ENCODE peak calls at places on chromosomes 16 and 17, in five cellular contexts. L is psoas muscle, U is IMR-90, M is PC-3, K is colonic mucosa. N is an unnamed sample.

GRCh38 chr17:39077874-39078273 is 73.6 kb downstream of the PLXDC1 start:
- DNase-seq in M (no peak), U (no peak), L (no peak), K (no peak), N (no peak)

GRCh38 chr16:51407921-51408320 is 256.9 kb upstream of the SALL1 start:
- DNase-seq in K (no peak), M (no peak), L (no peak), U (no peak), N (no peak)

GRCh38 chr17:57902800-57903759 is 52.1 kb downstream of the CUEDC1 start:
- DNase-seq in K (peak), U (peak), M (peak), L (peak), N (peak)

GRCh38 chr16:11249233-11250061 is 6.6 kb downstream of the SOCS1 start:
- DNase-seq in L (no peak), U (peak), M (no peak), K (no peak), N (no peak)

GRCh38 chr17:66436643-66437042 is 134.2 kb downstream of the PRKCA start:
- DNase-seq in K (no peak), L (no peak), U (no peak), M (no peak), N (no peak)

GRCh38 chr16:4935231-4935855 is 1.6 kb downstream of the PPL start:
- DNase-seq in L (peak), M (no peak), U (no peak), K (peak), N (peak)

GRCh38 chr16:82094942-82095540 is 60.0 kb downstream of the HSD17B2 start:
- DNase-seq in L (no peak), U (no peak), M (no peak), K (no peak), N (no peak)

GRCh38 chr16:30398660-30399434 is 3.6 kb downstream of the ZNF48 start:
- DNase-seq in U (no peak), L (no peak), M (no peak), K (no peak), N (no peak)

GRCh38 chr17:57080708-57081107 is 4.3 kb upstream of the AKAP1 start:
- DNase-seq in L (no peak), K (no peak), U (peak), M (peak), N (no peak)

GRCh38 chr16:46801428-46802049 is 29.4 kb downstream of the C16orf87 start:
- DNase-seq in U (peak), M (peak), L (no peak), K (no peak), N (no peak)

GRCh38 chr17:34313164-34313563 is 6.1 kb upstream of the CCL8 start:
- DNase-seq in M (no peak), K (no peak), L (no peak), U (peak), N (peak)

GRCh38 chr16:85838381-85838780 is 38.9 kb downstream of the COX4I1 start:
- DNase-seq in K (no peak), L (no peak), M (no peak), U (no peak), N (no peak)

GRCh38 chr17:76027159-76027839 is at the start of gene EVPL:
- DNase-seq in M (peak), U (no peak), L (no peak), K (peak), N (no peak)

GRCh38 chr16:2086136-2086742 is 38.5 kb downstream of the TSC2 start:
- DNase-seq in M (no peak), U (no peak), K (no peak), L (no peak), N (no peak)

GRCh38 chr16:56910654-56911539 is 21.0 kb upstream of the HERPUD1 start:
- DNase-seq in L (no peak), K (no peak), M (peak), U (peak), N (peak)

GRCh38 chr17:61594294-61594825 is 3.3 kb upstream of the NACA2 start:
- DNase-seq in U (no peak), M (peak), K (no peak), L (no peak), N (no peak)

GRCh38 chr16:84193480-84193879 is 2.5 kb downstream of the ADAD2 start:
- DNase-seq in K (no peak), L (no peak), U (no peak), M (no peak), N (no peak)

GRCh38 chr17:66331038-66331816 is 28.8 kb downstream of the PRKCA start:
- DNase-seq in K (no peak), M (no peak), U (no peak), L (no peak), N (no peak)

GRCh38 chr16:54287018-54287757 is 601 bp upstream of the IRX3 start:
- DNase-seq in U (no peak), M (no peak), K (no peak), L (no peak), N (no peak)

GRCh38 chr17:6460531-6461161 is 16.4 kb downstream of the PIMREG start:
- DNase-seq in M (no peak), U (no peak), L (no peak), K (no peak), N (no peak)

GRCh38 chr16:75203667-75204409 is 3.1 kb downstream of the CTRB2 start:
- DNase-seq in K (no peak), U (no peak), L (peak), M (no peak), N (no peak)

GRCh38 chr17:54899721-54900456 is 763 bp upstream of the TOM1L1 start:
- DNase-seq in L (no peak), K (peak), U (peak), M (no peak), N (no peak)

GRCh38 chr16:30084096-30084815 is 7.5 kb downstream of the TBX6 start:
- DNase-seq in L (no peak), M (no peak), U (no peak), K (no peak), N (no peak)

GRCh38 chr16:15639061-15639568 is 3.8 kb downstream of the MARF1 start:
- DNase-seq in L (no peak), K (no peak), M (no peak), U (no peak), N (no peak)

GRCh38 chr16:55510185-55510805 is 1.4 kb downstream of the LPCAT2 start:
- DNase-seq in K (no peak), M (no peak), U (no peak), L (no peak), N (no peak)

GRCh38 chr16:48547530-48547929 is 62.5 kb downstream of the N4BP1 start:
- DNase-seq in M (no peak), K (no peak), U (no peak), L (no peak), N (no peak)

GRCh38 chr17:65457635-65458257 is 103.7 kb downstream of the AXIN2 start:
- DNase-seq in L (no peak), M (no peak), U (no peak), K (peak), N (no peak)

GRCh38 chr16:88103011-88103410 is 151.8 kb downstream of the BANP start:
- DNase-seq in M (no peak), U (no peak), L (no peak), K (no peak), N (no peak)

GRCh38 chr16:27421961-27422740 is 20.2 kb downstream of the IL21R start:
- DNase-seq in M (no peak), U (no peak), L (no peak), K (no peak), N (no peak)

GRCh38 chr16:67928561-67929364 is 2.9 kb downstream of the CTRL start:
- DNase-seq in U (peak), L (peak), M (peak), K (peak), N (no peak)

GRCh38 chr17:56690441-56691291 is 97.2 kb downstream of the NOG start:
- DNase-seq in U (no peak), L (no peak), K (no peak), M (no peak), N (no peak)

GRCh38 chr17:12618557-12618956 is 47.1 kb upstream of the MYOCD start:
- DNase-seq in K (no peak), M (no peak), L (no peak), U (peak), N (no peak)

GRCh38 chr16:30974348-30974747 is 10.7 kb upstream of the HSD3B7 start:
- DNase-seq in K (no peak), U (no peak), M (no peak), L (no peak), N (no peak)

GRCh38 chr17:28807925-28808641 is 34.5 kb downstream of the FAM222B start:
- DNase-seq in M (peak), U (peak), K (no peak), L (no peak), N (peak)

GRCh38 chr17:67646472-67646871 is 71.3 kb upstream of the NOL11 start:
- DNase-seq in K (no peak), L (no peak), M (no peak), U (no peak), N (no peak)
- TF ChIP-seq CTCF in K (no peak), L (no peak), M (no peak), U (no peak), N (no peak)

DNA sequence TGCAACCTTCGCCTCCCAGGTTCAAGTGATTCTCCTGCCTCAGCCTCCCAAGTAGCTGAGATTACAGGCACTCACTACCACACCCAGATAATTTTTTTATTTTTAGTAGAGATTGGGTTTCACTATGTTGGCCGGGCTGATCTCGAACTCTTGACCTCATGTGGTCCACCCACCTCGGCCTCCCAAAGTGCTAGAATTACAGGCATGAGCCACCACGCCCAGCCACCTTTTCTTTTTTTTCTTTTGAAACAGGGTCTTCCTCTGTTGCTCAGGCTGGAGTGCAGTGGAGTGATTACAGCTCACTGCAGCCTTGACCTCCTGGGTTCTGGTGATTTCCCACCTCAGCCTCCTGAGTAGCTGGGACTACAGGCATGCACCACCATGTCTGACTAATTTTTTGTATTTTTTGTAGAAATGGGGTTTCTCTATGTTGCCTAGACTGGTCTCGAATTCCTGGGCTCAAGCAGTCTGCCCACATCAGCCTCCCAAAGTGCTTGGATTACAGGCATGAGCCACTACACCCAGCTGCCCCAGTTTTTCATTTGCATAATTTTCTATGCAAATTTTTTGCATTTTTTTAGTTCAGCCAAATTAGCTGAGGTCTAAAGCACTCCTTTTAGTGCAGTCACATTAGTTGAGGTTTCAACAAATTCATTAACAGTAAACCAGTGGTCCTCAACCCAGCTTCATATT is 11.3 kb downstream of the WWP2 start:
- DNase-seq in L (no peak), K (no peak), M (no peak), U (no peak), N (no peak)
- H3K4me3 ChIP-seq in L (no peak), K (no peak), M (no peak), U (no peak), N (no peak)

DNA sequence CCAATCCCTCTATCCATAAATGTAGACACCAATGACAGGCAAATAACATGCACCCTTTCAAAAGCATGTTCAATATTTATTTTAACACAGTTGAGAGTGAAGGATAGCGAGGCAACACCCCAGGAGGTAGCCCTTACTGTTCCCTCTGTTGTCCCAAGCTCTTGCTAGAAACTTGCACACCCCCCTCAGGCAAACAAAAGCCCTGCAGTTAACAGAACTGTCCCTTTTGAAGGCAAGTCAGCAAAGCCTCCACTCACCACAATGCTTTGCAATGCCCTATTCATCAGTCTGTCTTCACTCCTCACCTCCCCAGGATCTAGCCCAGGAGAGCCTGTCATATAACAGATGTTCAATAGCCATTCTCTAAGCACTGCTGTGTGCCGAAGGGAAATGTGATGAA is 3.5 kb upstream of the CNEP1R1 start:
- DNase-seq in K (no peak), U (no peak), L (no peak), M (no peak), N (no peak)
- TF ChIP-seq CTCF in K (no peak), U (no peak), L (no peak), M (no peak), N (peak)

GRCh38 chr17:17710355-17710727 is 29.1 kb downstream of the RAI1 start:
- DNase-seq in L (no peak), K (no peak), U (no peak), M (no peak), N (no peak)

GRCh38 chr17:17710728-17711541 is 29.7 kb downstream of the RAI1 start:
- DNase-seq in L (no peak), K (peak), U (peak), M (peak), N (peak)

GRCh38 chr17:17708301-17708700 is 27.0 kb downstream of the RAI1 start:
- DNase-seq in L (no peak), U (no peak), M (no peak), K (no peak), N (no peak)

GRCh38 chr17:17709815-17710321 is 28.6 kb downstream of the RAI1 start:
- DNase-seq in M (no peak), U (no peak), K (no peak), L (no peak), N (no peak)

DNA sequence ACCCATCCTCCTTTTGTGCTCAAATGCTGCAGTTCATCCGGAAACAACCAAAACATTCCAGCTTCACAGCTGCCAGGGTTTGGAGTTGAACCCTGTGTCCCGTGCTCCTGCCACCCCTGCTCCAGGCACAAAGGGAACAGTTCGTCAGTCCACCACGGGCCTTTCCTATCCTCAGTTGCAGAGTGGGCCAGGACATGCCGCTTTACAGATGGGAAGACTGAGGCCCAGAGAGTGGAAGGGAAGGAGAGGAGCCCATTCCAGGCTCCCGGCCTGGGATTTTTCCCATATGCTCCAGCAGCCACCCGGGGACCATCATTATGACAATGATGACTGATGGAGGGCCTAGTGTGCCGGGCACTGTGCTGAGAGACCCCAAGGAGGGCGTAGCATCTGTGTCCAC is 27.6 kb downstream of the RAI1 start:
- DNase-seq in L (no peak), K (no peak), M (no peak), U (no peak), N (no peak)
- H3K4me3 ChIP-seq in L (no peak), K (no peak), M (no peak), U (no peak), N (no peak)

GRCh38 chr17:44745301-44745700 is 13.5 kb upstream of the ADAM11 start:
- DNase-seq in L (no peak), U (no peak), K (no peak), M (no peak), N (no peak)
- TF ChIP-seq CTCF in L (no peak), U (no peak), K (no peak), M (peak), N (no peak)

GRCh38 chr16:272633-273546 is 2.9 kb downstream of the RGS11 start:
- DNase-seq in M (no peak), U (no peak), K (no peak), L (no peak), N (no peak)

GRCh38 chr16:273547-274421 is 2.0 kb downstream of the RGS11 start:
- DNase-seq in M (peak), U (no peak), K (peak), L (no peak), N (no peak)

GRCh38 chr16:275786-276232 is at the start of gene RGS11:
- DNase-seq in M (no peak), K (no peak), L (no peak), U (no peak), N (no peak)

GRCh38 chr16:276360-277077 is 775 bp upstream of the RGS11 start:
- DNase-seq in M (no peak), K (no peak), L (no peak), U (no peak), N (no peak)

GRCh38 chr16:275041-275621 is 613 bp downstream of the RGS11 start:
- DNase-seq in U (no peak), L (no peak), M (no peak), K (no peak), N (no peak)
- H3K4me3 ChIP-seq in U (peak), L (peak), M (peak), K (peak), N (peak)

DNA sequence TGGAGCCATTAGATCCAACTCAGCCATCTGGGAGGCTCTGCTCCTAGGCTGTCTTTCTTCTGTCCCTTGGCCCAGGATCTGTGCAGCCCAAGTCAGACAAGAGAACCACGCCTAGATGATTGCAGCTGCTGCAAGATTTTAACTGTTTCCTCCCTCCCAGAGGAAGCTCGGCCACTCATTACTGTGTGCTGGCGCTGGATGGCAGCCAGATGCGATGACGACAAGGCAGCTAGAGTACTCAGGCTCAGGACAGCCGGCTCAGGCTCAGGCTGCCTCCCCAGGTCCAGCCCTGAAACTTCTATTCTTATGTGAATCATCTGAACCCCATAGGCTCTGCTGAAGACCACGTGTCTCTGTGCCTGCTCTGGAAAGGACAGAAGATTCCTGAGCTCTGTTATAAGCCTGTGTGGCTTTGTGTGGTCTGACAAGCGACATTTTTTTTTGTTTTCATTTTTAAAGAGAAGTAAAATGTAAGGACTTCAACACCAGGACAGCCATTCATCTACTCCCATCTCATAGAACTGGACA is 32.1 kb upstream of the FBXW10B start:
- DNase-seq in K (peak), M (peak), U (peak), L (peak), N (peak)
- TF ChIP-seq CTCF in K (no peak), M (no peak), U (no peak), L (no peak), N (no peak)

GRCh38 chr17:41589301-41589700 is 2.6 kb upstream of the KRT14 start:
- DNase-seq in K (no peak), L (no peak), U (no peak), M (no peak), N (no peak)
- H3K4me3 ChIP-seq in K (no peak), L (no peak), U (no peak), M (no peak), N (no peak)

DNA sequence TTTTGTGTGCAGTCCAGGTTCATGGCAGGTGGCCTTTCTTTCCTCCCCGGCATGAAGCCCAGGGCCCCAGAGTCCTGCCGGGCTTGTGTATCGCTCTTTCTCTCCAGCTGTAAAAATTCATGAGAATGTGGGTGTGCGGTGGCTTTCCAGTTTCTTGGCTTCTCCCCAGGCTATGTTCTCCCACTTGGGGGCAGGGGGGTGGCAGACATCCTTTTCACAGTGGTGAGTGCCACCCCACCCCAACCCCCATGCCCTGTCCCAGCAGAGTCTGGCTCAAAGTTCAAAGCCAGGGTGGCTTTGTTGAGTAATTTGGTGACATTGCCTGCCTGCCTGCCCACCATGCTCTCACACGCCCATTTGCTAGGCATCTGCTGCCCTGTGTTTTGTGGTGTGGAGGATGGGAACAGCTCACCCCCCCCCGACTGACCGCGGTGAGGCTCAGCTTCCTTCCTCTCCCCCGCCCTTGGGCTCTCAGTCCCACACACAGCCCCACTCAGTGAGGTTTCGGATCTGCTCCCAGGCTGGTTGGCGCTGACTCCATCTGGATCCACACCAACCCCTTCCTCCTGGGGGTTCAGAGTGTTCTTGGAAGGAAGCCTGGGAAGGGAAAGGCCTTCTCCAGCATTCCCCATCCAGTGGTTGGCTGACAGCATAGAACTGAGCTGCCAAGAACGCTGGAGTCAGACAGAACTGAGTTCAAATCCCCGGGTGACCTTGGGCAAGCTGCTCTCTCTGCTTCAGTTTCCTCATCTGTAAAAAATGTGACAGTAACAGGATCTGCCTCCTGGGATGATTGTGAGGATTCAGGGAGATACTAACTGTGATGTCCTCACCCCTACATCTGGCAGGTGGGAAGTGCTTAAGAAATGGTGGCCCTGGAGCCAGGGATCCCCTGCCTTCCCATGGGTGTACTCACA is 36.1 kb downstream of the CHD9 start:
- DNase-seq in L (peak), U (peak), M (no peak), K (peak), N (peak)
- TF ChIP-seq CTCF in L (no peak), U (no peak), M (no peak), K (no peak), N (no peak)